ENCODE peak calls at places on chromosome 6, in ten cellular contexts. T, X, I, K, E, P, R, D, N and L are unnamed samples. For H3K4me1, the result is how much of the 10 kb centered on the place peaks cover.

GRCh38 chr6:158213925-158214674 is 46.0 kb downstream of the GTF2H5 start:
- DNase-seq in X (no peak), N (peak), I (peak), E (peak), T (peak), K (peak), R (peak), D (peak), P (peak), L (peak)

GRCh38 chr6:39867592-39867991 is 66.7 kb downstream of the MOCS1 start:
- DNase-seq in T (no peak), D (no peak), P (no peak), R (no peak), N (no peak), X (no peak), K (no peak), E (no peak), I (no peak), L (no peak)

GRCh38 chr6:5307058-5307457 is 45.7 kb downstream of the FARS2 start:
- DNase-seq in R (no peak), P (no peak), I (no peak), D (no peak), E (no peak), K (no peak), N (no peak), T (no peak), X (no peak), L (no peak)

GRCh38 chr6:15296735-15297134 is 50.9 kb downstream of the JARID2 start:
- DNase-seq in R (no peak), I (no peak), E (no peak), X (no peak), P (no peak), N (no peak), D (no peak), T (no peak), K (no peak), L (no peak)

GRCh38 chr6:106183430-106183829 is 97.3 kb downstream of the PRDM1 start:
- DNase-seq in K (no peak), E (no peak), P (no peak), X (no peak), T (no peak), I (no peak), R (no peak), D (no peak), N (no peak), L (no peak)

GRCh38 chr6:27157461-27158315 is 89.8 kb upstream of the PRSS16 start:
- DNase-seq in P (peak), X (no peak), E (peak), I (no peak), D (peak), R (peak), K (peak), T (peak), N (peak), L (peak)

GRCh38 chr6:39411465-39411864 is 89.0 kb upstream of the KCNK16 start:
- DNase-seq in T (no peak), X (no peak), K (no peak), I (no peak), R (no peak), N (no peak), E (peak), D (no peak), P (no peak), L (no peak)

GRCh38 chr6:80425089-80425823 is 318.8 kb downstream of the BCKDHB start:
- DNase-seq in T (no peak), K (no peak), N (no peak), P (no peak), R (no peak), E (peak), I (no peak), X (no peak), D (no peak), L (no peak)

GRCh38 chr6:94323853-94324252 is 904.5 kb upstream of the EPHA7 start:
- DNase-seq in D (no peak), R (no peak), E (no peak), P (no peak), K (peak), T (no peak), N (no peak), I (peak), X (no peak), L (no peak)

GRCh38 chr6:95636552-95637376 is 59.4 kb downstream of the MANEA start:
- DNase-seq in P (no peak), I (no peak), X (no peak), R (no peak), D (no peak), N (no peak), T (no peak), E (no peak), K (no peak), L (no peak)

GRCh38 chr6:142735182-142735581 is 209.8 kb downstream of the HIVEP2 start:
- DNase-seq in D (no peak), X (no peak), N (no peak), K (no peak), I (no peak), P (no peak), R (no peak), T (no peak), E (peak), L (no peak)

GRCh38 chr6:108677357-108677756 is 116.6 kb downstream of the FOXO3 start:
- DNase-seq in X (no peak), I (no peak), E (no peak), N (no peak), T (no peak), P (no peak), D (no peak), K (no peak), R (no peak), L (no peak)

GRCh38 chr6:108677894-108678293 is 117.2 kb downstream of the FOXO3 start:
- DNase-seq in X (no peak), P (no peak), I (no peak), R (no peak), E (no peak), N (no peak), K (no peak), D (no peak), T (no peak), L (no peak)

GRCh38 chr6:108673602-108674001 is 112.9 kb downstream of the FOXO3 start:
- DNase-seq in E (no peak), R (peak), X (no peak), I (no peak), K (peak), D (peak), P (no peak), T (no peak), N (peak), L (no peak)

GRCh38 chr6:108675226-108676160 is 114.8 kb downstream of the FOXO3 start:
- DNase-seq in P (no peak), K (no peak), X (no peak), E (no peak), I (no peak), T (no peak), R (peak), N (no peak), D (peak), L (no peak)

GRCh38 chr6:108676555-108676954 is 115.8 kb downstream of the FOXO3 start:
- DNase-seq in K (no peak), R (no peak), N (no peak), D (no peak), I (no peak), X (no peak), T (no peak), E (no peak), P (no peak), L (no peak)
- H3K4me1 ChIP-seq in K (under half), R (half or more), N (half or more), D (under half), I (under half), X (under half), T (half or more), E (under half), P (under half), L (half or more)

GRCh38 chr6:111809264-111809663 is 64.0 kb downstream of the FYN start:
- DNase-seq in N (no peak), X (no peak), I (no peak), P (no peak), E (no peak), D (no peak), K (no peak), R (no peak), T (no peak), L (no peak)

GRCh38 chr6:111810321-111811235 is 62.7 kb downstream of the FYN start:
- DNase-seq in I (no peak), X (no peak), P (no peak), R (no peak), E (no peak), N (no peak), T (no peak), K (no peak), D (no peak), L (no peak)

GRCh38 chr6:111817451-111818146 is 55.7 kb downstream of the FYN start:
- DNase-seq in P (no peak), I (no peak), D (no peak), X (no peak), N (no peak), K (no peak), E (no peak), T (no peak), R (no peak), L (no peak)

GRCh38 chr6:111812080-111813038 is 60.9 kb downstream of the FYN start:
- DNase-seq in K (no peak), R (no peak), X (no peak), P (no peak), E (no peak), T (no peak), D (no peak), N (no peak), I (no peak), L (no peak)

GRCh38 chr6:111813247-111814162 is 59.7 kb downstream of the FYN start:
- DNase-seq in I (no peak), D (no peak), T (no peak), N (no peak), E (no peak), X (no peak), K (no peak), P (no peak), R (no peak), L (no peak)
- H3K4me1 ChIP-seq in I (under half), D (under half), T (under half), N (under half), E (under half), X (under half), K (under half), P (under half), R (half or more), L (under half)

DNA sequence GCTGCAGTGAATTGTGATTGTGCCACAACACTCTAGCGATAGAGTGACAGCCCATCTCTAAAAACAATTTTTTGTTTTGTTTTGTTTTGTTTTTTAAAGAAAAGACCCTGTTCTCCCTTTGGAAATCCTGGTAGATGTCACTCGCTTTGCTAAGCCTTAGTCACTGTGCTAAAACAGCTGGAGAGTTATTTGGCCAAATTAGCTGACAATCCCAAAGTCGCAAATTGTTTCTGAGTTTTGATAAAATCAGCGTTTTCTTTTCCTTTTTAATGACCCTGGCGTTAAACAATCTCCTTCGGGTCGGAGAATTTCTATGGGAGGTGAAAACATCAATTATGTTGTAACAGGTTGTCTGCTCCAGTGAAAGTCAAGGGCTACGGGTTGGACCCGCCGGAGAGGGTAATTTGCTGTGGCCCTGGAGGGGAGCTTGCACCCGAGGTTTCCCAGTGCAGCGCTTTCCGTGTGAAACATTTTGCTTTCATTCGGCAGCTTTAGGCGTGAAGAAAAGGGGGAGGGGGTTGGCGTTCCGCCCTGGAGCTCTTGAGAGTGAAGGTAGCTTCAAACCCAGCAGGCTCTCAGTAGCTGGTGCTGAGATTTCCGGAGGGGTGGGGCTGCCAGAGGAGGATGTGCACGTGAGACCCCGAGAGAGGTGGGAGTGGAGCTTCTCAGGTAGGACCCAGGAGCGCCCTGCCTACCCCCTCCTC is 296.6 kb downstream of the PHACTR1 start:
- DNase-seq in D (no peak), T (peak), E (peak), R (peak), I (peak), X (no peak), P (no peak), N (peak), K (no peak), L (no peak)
- H3K4me1 ChIP-seq in D (under half), T (under half), E (under half), R (under half), I (under half), X (under half), P (under half), N (under half), K (under half), L (under half)

GRCh38 chr6:167103041-167103816 is 19.7 kb upstream of the CCR6 start:
- DNase-seq in D (no peak), T (no peak), N (peak), I (no peak), X (no peak), P (no peak), K (no peak), E (no peak), R (no peak), L (peak)

GRCh38 chr6:167100241-167100674 is 22.6 kb upstream of the CCR6 start:
- DNase-seq in K (no peak), E (no peak), T (no peak), D (no peak), P (no peak), X (no peak), I (no peak), R (no peak), N (no peak), L (no peak)

GRCh38 chr6:167104388-167104787 is 18.5 kb upstream of the CCR6 start:
- DNase-seq in K (no peak), N (no peak), D (no peak), X (no peak), P (no peak), I (no peak), R (no peak), E (no peak), T (no peak), L (peak)

GRCh38 chr6:167099707-167100106 is 23.2 kb upstream of the CCR6 start:
- DNase-seq in D (no peak), T (no peak), R (no peak), K (no peak), P (no peak), N (no peak), E (no peak), I (no peak), X (no peak), L (no peak)

GRCh38 chr6:167102318-167102717 is 20.6 kb upstream of the CCR6 start:
- DNase-seq in D (no peak), N (no peak), P (no peak), T (no peak), K (no peak), R (no peak), X (no peak), I (no peak), E (no peak), L (no peak)
- H3K4me1 ChIP-seq in D (under half), N (under half), P (under half), T (under half), K (under half), R (under half), X (under half), I (under half), E (under half), L (half or more)

DNA sequence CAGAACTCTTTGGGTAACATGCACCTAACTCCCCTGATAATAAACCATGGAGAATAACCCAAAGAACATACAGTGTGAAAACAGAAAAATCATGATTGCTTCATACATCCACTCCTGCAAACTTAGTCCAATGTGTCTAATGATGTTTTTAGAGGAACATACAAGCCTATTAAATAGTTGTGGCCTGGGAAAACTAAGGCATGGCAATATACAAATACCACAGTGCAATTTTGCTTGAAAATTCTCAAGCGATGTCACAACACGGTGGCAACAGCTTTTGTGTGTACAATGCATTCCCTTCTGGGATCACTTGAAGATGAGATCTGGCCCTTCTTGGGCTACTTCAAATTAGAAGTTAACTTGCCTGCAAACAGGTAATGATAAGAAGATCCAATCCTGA is 16.7 kb downstream of the MAP3K5 start:
- DNase-seq in X (no peak), I (no peak), K (no peak), N (no peak), R (no peak), E (peak), P (no peak), D (no peak), T (no peak), L (no peak)
- H3K4me1 ChIP-seq in X (under half), I (under half), K (under half), N (under half), R (half or more), E (under half), P (half or more), D (under half), T (half or more), L (under half)

GRCh38 chr6:162055365-162055764 is 672.2 kb downstream of the PRKN start:
- DNase-seq in N (no peak), K (peak), D (no peak), T (no peak), I (no peak), X (no peak), P (no peak), R (no peak), E (no peak), L (no peak)
- H3K4me1 ChIP-seq in N (under half), K (under half), D (under half), T (under half), I (under half), X (under half), P (under half), R (under half), E (under half), L (under half)